ENCODE peak calls at places on chromosomes 3 and 15, in nine cellular contexts. One of them, this sample, is unnamed.

GRCh38 chr3:25291524-25291923 is 136.5 kb upstream of the RARB start:
- DNase-seq in foreskin fibroblast: no peak
- DNase-seq in cardiac muscle cell: no peak
- DNase-seq in neural crest cell: no peak
- DNase-seq in epithelial cell of esophagus: no peak
- DNase-seq in GM13977: no peak
- DNase-seq in AG09319: no peak
- DNase-seq in GM12865: no peak
- DNase-seq in BE2C: no peak
- DNase-seq in this sample: no peak

GRCh38 chr3:98799479-98799878 is 36.3 kb downstream of the ST3GAL6 start:
- DNase-seq in foreskin fibroblast: no peak
- DNase-seq in cardiac muscle cell: no peak
- DNase-seq in neural crest cell: no peak
- DNase-seq in epithelial cell of esophagus: peak; percentile 53
- DNase-seq in GM13977: no peak
- DNase-seq in AG09319: no peak
- DNase-seq in GM12865: no peak
- DNase-seq in BE2C: no peak
- DNase-seq in this sample: no peak

GRCh38 chr3:43768594-43768993 is 77.9 kb downstream of the ABHD5 start:
- DNase-seq in foreskin fibroblast: peak; percentile 94
- DNase-seq in cardiac muscle cell: peak; percentile 76
- DNase-seq in neural crest cell: no peak
- DNase-seq in epithelial cell of esophagus: peak; percentile 79
- DNase-seq in GM13977: no peak
- DNase-seq in AG09319: peak; percentile 67
- DNase-seq in GM12865: no peak
- DNase-seq in BE2C: no peak
- DNase-seq in this sample: no peak

GRCh38 chr3:115823083-115823482 is 199.8 kb downstream of the GAP43 start:
- DNase-seq in foreskin fibroblast: no peak
- DNase-seq in cardiac muscle cell: no peak
- DNase-seq in neural crest cell: no peak
- DNase-seq in epithelial cell of esophagus: peak; percentile 61
- DNase-seq in GM13977: no peak
- DNase-seq in AG09319: no peak
- DNase-seq in GM12865: no peak
- DNase-seq in BE2C: no peak
- DNase-seq in this sample: no peak

GRCh38 chr15:70066422-70066821 is 31.3 kb downstream of the TLE3 start:
- DNase-seq in foreskin fibroblast: peak; percentile 73
- DNase-seq in cardiac muscle cell: no peak
- DNase-seq in neural crest cell: no peak
- DNase-seq in epithelial cell of esophagus: no peak
- DNase-seq in GM13977: no peak
- DNase-seq in AG09319: no peak
- DNase-seq in GM12865: no peak
- DNase-seq in BE2C: no peak
- DNase-seq in this sample: no peak

GRCh38 chr3:175288616-175289015 is 429.5 kb downstream of the NAALADL2 start:
- DNase-seq in foreskin fibroblast: no peak
- DNase-seq in cardiac muscle cell: peak; percentile 75
- DNase-seq in neural crest cell: no peak
- DNase-seq in epithelial cell of esophagus: no peak
- DNase-seq in GM13977: no peak
- DNase-seq in AG09319: no peak
- DNase-seq in GM12865: no peak
- DNase-seq in BE2C: no peak
- DNase-seq in this sample: no peak

GRCh38 chr3:41600616-41601015 is 361.3 kb downstream of the ULK4 start:
- DNase-seq in foreskin fibroblast: no peak
- DNase-seq in cardiac muscle cell: peak; percentile 43
- DNase-seq in neural crest cell: no peak
- DNase-seq in epithelial cell of esophagus: no peak
- DNase-seq in GM13977: no peak
- DNase-seq in AG09319: no peak
- DNase-seq in GM12865: no peak
- DNase-seq in BE2C: no peak
- DNase-seq in this sample: no peak

GRCh38 chr3:103085465-103085864 is 650.6 kb downstream of the ZPLD1 start:
- DNase-seq in foreskin fibroblast: no peak
- DNase-seq in cardiac muscle cell: no peak
- DNase-seq in neural crest cell: no peak
- DNase-seq in epithelial cell of esophagus: no peak
- DNase-seq in GM13977: no peak
- DNase-seq in AG09319: no peak
- DNase-seq in GM12865: peak; percentile 2
- DNase-seq in BE2C: no peak
- DNase-seq in this sample: no peak

GRCh38 chr3:45986303-45986982 is 9.2 kb downstream of the FYCO1 start:
- DNase-seq in foreskin fibroblast: peak; percentile 77
- DNase-seq in cardiac muscle cell: peak; percentile 73
- DNase-seq in neural crest cell: no peak
- DNase-seq in epithelial cell of esophagus: peak; percentile 77
- DNase-seq in GM13977: no peak
- DNase-seq in AG09319: no peak
- DNase-seq in GM12865: no peak
- DNase-seq in BE2C: no peak
- DNase-seq in this sample: no peak

GRCh38 chr15:67110958-67111864 is 45.8 kb downstream of the SMAD3 start:
- DNase-seq in foreskin fibroblast: no peak
- DNase-seq in cardiac muscle cell: no peak
- DNase-seq in neural crest cell: no peak
- DNase-seq in epithelial cell of esophagus: no peak
- DNase-seq in GM13977: no peak
- DNase-seq in AG09319: no peak
- DNase-seq in GM12865: peak; percentile 32
- DNase-seq in BE2C: no peak
- DNase-seq in this sample: no peak

GRCh38 chr15:45510758-45511280 is 11.7 kb downstream of the SLC30A4 start:
- DNase-seq in foreskin fibroblast: no peak
- DNase-seq in cardiac muscle cell: no peak
- DNase-seq in neural crest cell: no peak
- DNase-seq in epithelial cell of esophagus: no peak
- DNase-seq in GM13977: no peak
- DNase-seq in AG09319: no peak
- DNase-seq in GM12865: no peak
- DNase-seq in BE2C: no peak
- DNase-seq in this sample: no peak

GRCh38 chr15:50767332-50767861 is 1.9 kb upstream of the SPPL2A start:
- DNase-seq in foreskin fibroblast: peak; percentile 26
- DNase-seq in cardiac muscle cell: no peak
- DNase-seq in neural crest cell: no peak
- DNase-seq in epithelial cell of esophagus: no peak
- DNase-seq in GM13977: peak; percentile 16
- DNase-seq in AG09319: no peak
- DNase-seq in GM12865: no peak
- DNase-seq in BE2C: no peak
- DNase-seq in this sample: no peak

GRCh38 chr15:28147827-28148226 is 48.7 kb upstream of the OCA2 start:
- DNase-seq in foreskin fibroblast: no peak
- DNase-seq in cardiac muscle cell: no peak
- DNase-seq in neural crest cell: no peak
- DNase-seq in epithelial cell of esophagus: no peak
- DNase-seq in GM13977: no peak
- DNase-seq in AG09319: no peak
- DNase-seq in GM12865: no peak
- DNase-seq in BE2C: no peak
- DNase-seq in this sample: no peak

GRCh38 chr3:143775401-143775970 is 72.8 kb downstream of the SLC9A9 start:
- DNase-seq in foreskin fibroblast: peak; percentile 72
- DNase-seq in cardiac muscle cell: peak; percentile 54
- DNase-seq in neural crest cell: no peak
- DNase-seq in epithelial cell of esophagus: peak; percentile 48
- DNase-seq in GM13977: peak; percentile 60
- DNase-seq in AG09319: no peak
- DNase-seq in GM12865: peak; percentile 62
- DNase-seq in BE2C: no peak
- DNase-seq in this sample: peak; percentile 36
- TF ChIP-seq CTCF in foreskin fibroblast: peak; percentile 40
- TF ChIP-seq CTCF in cardiac muscle cell: peak; percentile 55
- TF ChIP-seq CTCF in neural crest cell: peak; percentile 69
- TF ChIP-seq CTCF in epithelial cell of esophagus: peak; percentile 61
- TF ChIP-seq CTCF in GM13977: peak; percentile 41
- TF ChIP-seq CTCF in AG09319: peak; percentile 51
- TF ChIP-seq CTCF in GM12865: peak; percentile 48
- TF ChIP-seq CTCF in BE2C: peak; percentile 68
- TF ChIP-seq CTCF in this sample: peak; percentile 60

GRCh38 chr3:50189989-50190388 is 1.4 kb upstream of the GNAT1 start:
- DNase-seq in foreskin fibroblast: no peak
- DNase-seq in cardiac muscle cell: no peak
- DNase-seq in neural crest cell: no peak
- DNase-seq in epithelial cell of esophagus: peak; percentile 41
- DNase-seq in GM13977: no peak
- DNase-seq in AG09319: no peak
- DNase-seq in GM12865: no peak
- DNase-seq in BE2C: no peak
- DNase-seq in this sample: no peak

GRCh38 chr3:50190921-50191660 is at the start of gene GNAT1:
- DNase-seq in foreskin fibroblast: no peak
- DNase-seq in cardiac muscle cell: no peak
- DNase-seq in neural crest cell: no peak
- DNase-seq in epithelial cell of esophagus: no peak
- DNase-seq in GM13977: no peak
- DNase-seq in AG09319: no peak
- DNase-seq in GM12865: no peak
- DNase-seq in BE2C: no peak
- DNase-seq in this sample: no peak

GRCh38 chr3:50192124-50192523 is 714 bp downstream of the GNAT1 start:
- DNase-seq in foreskin fibroblast: no peak
- DNase-seq in cardiac muscle cell: no peak
- DNase-seq in neural crest cell: no peak
- DNase-seq in epithelial cell of esophagus: no peak
- DNase-seq in GM13977: no peak
- DNase-seq in AG09319: no peak
- DNase-seq in GM12865: no peak
- DNase-seq in BE2C: no peak
- DNase-seq in this sample: no peak

GRCh38 chr3:50187750-50188149 is 3.7 kb upstream of the GNAT1 start:
- DNase-seq in foreskin fibroblast: no peak
- DNase-seq in cardiac muscle cell: no peak
- DNase-seq in neural crest cell: no peak
- DNase-seq in epithelial cell of esophagus: no peak
- DNase-seq in GM13977: no peak
- DNase-seq in AG09319: no peak
- DNase-seq in GM12865: no peak
- DNase-seq in BE2C: no peak
- DNase-seq in this sample: no peak

DNA sequence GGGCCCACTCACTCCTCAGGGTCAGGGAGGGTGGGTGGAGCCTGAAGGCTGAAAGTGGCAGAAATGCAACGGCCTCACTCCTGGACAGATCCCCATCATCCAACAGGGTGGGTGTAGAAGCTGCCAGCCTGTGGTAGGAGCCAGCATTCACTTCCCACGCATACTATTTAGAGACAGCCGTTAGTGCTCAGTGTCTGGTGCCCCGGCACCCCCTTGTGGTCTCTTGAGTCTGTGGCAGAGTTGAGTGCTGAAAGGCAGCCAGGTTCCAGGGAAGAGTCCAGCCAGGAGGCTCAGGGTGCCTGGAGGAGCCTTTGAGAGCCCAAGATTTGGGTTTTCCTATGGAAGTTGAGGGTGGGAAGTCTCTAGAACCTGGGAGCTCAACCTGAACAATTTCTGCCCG is 2.1 kb upstream of the GNAT1 start:
- DNase-seq in foreskin fibroblast: peak; percentile 92
- DNase-seq in cardiac muscle cell: peak; percentile 89
- DNase-seq in neural crest cell: peak; percentile 51
- DNase-seq in epithelial cell of esophagus: peak; percentile 78
- DNase-seq in GM13977: peak; percentile 77
- DNase-seq in AG09319: peak; percentile 66
- DNase-seq in GM12865: peak; percentile 58
- DNase-seq in BE2C: peak; percentile 77
- DNase-seq in this sample: no peak
- TF ChIP-seq CTCF in foreskin fibroblast: peak; percentile 96
- TF ChIP-seq CTCF in cardiac muscle cell: peak; percentile 93
- TF ChIP-seq CTCF in neural crest cell: peak; percentile 82
- TF ChIP-seq CTCF in epithelial cell of esophagus: peak; percentile 77
- TF ChIP-seq CTCF in GM13977: peak; percentile 62
- TF ChIP-seq CTCF in AG09319: peak; percentile 96
- TF ChIP-seq CTCF in GM12865: peak; percentile 61
- TF ChIP-seq CTCF in BE2C: peak; percentile 80
- TF ChIP-seq CTCF in this sample: peak; percentile 84

DNA sequence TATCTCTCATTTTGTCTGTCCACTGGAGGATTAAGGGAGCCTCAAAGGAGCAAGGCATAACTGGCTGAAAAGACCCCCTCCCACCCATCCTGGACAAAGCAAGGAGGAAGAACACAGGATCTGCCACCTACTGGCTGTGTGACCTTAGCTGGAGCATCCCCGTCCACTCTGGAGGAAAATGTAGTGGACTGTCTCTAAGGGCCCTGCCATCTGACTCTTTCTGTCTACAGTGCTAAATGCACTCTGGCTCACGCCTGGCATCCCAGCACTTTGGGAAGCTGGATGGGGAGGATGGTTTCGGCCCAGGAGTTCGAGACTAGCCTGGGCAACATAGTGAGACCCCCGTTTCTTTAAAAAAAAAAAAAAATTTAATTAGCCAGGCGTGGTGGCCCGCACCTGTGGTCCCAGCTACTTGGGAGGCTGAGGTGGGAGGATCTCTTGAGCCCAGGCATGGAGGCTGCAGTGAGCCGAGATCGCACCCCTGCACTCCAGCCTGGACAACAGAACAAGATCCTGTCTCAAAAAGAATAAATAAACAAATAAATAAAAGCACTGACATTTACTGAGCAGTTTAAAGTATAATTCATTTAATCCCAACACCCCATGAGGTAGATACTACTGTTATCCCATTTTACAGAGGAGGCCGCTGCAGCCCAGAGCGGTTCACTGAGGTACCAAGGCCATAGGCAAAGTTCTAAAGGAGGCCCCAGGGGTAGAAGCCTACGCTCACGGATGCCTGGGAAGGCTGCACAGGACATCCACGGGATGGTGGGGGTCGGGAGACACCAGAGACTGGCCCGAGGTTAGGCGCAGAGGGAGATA is 1.1 kb downstream of the TBC1D2B start:
- DNase-seq in foreskin fibroblast: peak; percentile 50
- DNase-seq in cardiac muscle cell: no peak
- DNase-seq in neural crest cell: no peak
- DNase-seq in epithelial cell of esophagus: no peak
- DNase-seq in GM13977: no peak
- DNase-seq in AG09319: no peak
- DNase-seq in GM12865: no peak
- DNase-seq in BE2C: no peak
- DNase-seq in this sample: no peak
- TF ChIP-seq CTCF in foreskin fibroblast: peak; percentile 27
- TF ChIP-seq CTCF in cardiac muscle cell: no peak
- TF ChIP-seq CTCF in neural crest cell: no peak
- TF ChIP-seq CTCF in epithelial cell of esophagus: no peak
- TF ChIP-seq CTCF in GM13977: no peak
- TF ChIP-seq CTCF in AG09319: peak; percentile 34
- TF ChIP-seq CTCF in GM12865: no peak
- TF ChIP-seq CTCF in BE2C: peak; percentile 47
- TF ChIP-seq CTCF in this sample: no peak

GRCh38 chr15:85625431-85625830 is 169.3 kb downstream of the KLHL25 start:
- DNase-seq in foreskin fibroblast: no peak
- DNase-seq in cardiac muscle cell: no peak
- DNase-seq in neural crest cell: no peak
- DNase-seq in epithelial cell of esophagus: no peak
- DNase-seq in GM13977: no peak
- DNase-seq in AG09319: no peak
- DNase-seq in GM12865: no peak
- DNase-seq in BE2C: no peak
- DNase-seq in this sample: no peak
- TF ChIP-seq CTCF in foreskin fibroblast: no peak
- TF ChIP-seq CTCF in cardiac muscle cell: no peak
- TF ChIP-seq CTCF in neural crest cell: no peak
- TF ChIP-seq CTCF in epithelial cell of esophagus: no peak
- TF ChIP-seq CTCF in GM13977: no peak
- TF ChIP-seq CTCF in AG09319: no peak
- TF ChIP-seq CTCF in GM12865: no peak
- TF ChIP-seq CTCF in BE2C: no peak
- TF ChIP-seq CTCF in this sample: no peak

GRCh38 chr15:25852696-25853524 is 10.2 kb downstream of the ATP10A start:
- DNase-seq in foreskin fibroblast: peak; percentile 27
- DNase-seq in cardiac muscle cell: peak; percentile 19
- DNase-seq in neural crest cell: no peak
- DNase-seq in epithelial cell of esophagus: no peak
- DNase-seq in GM13977: no peak
- DNase-seq in AG09319: no peak
- DNase-seq in GM12865: peak; percentile 26
- DNase-seq in BE2C: no peak
- DNase-seq in this sample: no peak
- TF ChIP-seq CTCF in foreskin fibroblast: no peak
- TF ChIP-seq CTCF in cardiac muscle cell: no peak
- TF ChIP-seq CTCF in neural crest cell: no peak
- TF ChIP-seq CTCF in epithelial cell of esophagus: no peak
- TF ChIP-seq CTCF in GM13977: no peak
- TF ChIP-seq CTCF in AG09319: no peak
- TF ChIP-seq CTCF in GM12865: no peak
- TF ChIP-seq CTCF in BE2C: no peak
- TF ChIP-seq CTCF in this sample: no peak

This sample was measured in D721Med.